ENCODE peak calls at places on chromosome 13, in eight cellular contexts. C is astrocyte of the spinal cord, X is cardiac fibroblast, L is GM12865, B is fibroblast of mammary gland, Q is Panc1, E is SJSA1, M is small intestine. H is an unnamed sample.

GRCh38 chr13:34347784-34348573 is 530.0 kb downstream of the RFC3 start:
- DNase-seq in M (peak), L (peak), X (no peak), E (no peak), Q (no peak), C (no peak), B (no peak), H (no peak)

GRCh38 chr13:35630551-35631275 is 154.2 kb upstream of the MAB21L1 start:
- DNase-seq in E (no peak), X (peak), Q (no peak), C (peak), M (peak), L (peak), B (peak), H (peak)

GRCh38 chr13:20399961-20400360 is 125.7 kb downstream of the CRYL1 start:
- DNase-seq in Q (no peak), X (no peak), B (no peak), M (no peak), E (no peak), C (no peak), L (no peak), H (no peak)

GRCh38 chr13:32476021-32476731 is 48.2 kb upstream of the N4BP2L1 start:
- DNase-seq in X (no peak), E (no peak), Q (no peak), C (no peak), L (no peak), B (no peak), M (no peak), H (no peak)

GRCh38 chr13:114121496-114122466 is 10.6 kb downstream of the RASA3 start:
- DNase-seq in E (no peak), M (peak), Q (no peak), B (no peak), L (no peak), C (no peak), X (no peak), H (no peak)

GRCh38 chr13:99418663-99419140 is 82.6 kb upstream of the TM9SF2 start:
- DNase-seq in E (no peak), X (no peak), L (no peak), M (no peak), C (no peak), Q (no peak), B (no peak), H (no peak)

GRCh38 chr13:109764474-109765292 is 21.7 kb downstream of the IRS2 start:
- DNase-seq in E (peak), C (peak), Q (no peak), B (peak), X (no peak), M (no peak), L (no peak), H (peak)

GRCh38 chr13:31761951-31762350 is 22.6 kb downstream of the RXFP2 start:
- DNase-seq in M (no peak), C (peak), L (no peak), Q (no peak), X (no peak), B (peak), E (no peak), H (no peak)

GRCh38 chr13:99980201-99981114 is 1.1 kb upstream of the ZIC2 start:
- DNase-seq in C (peak), E (peak), L (peak), X (peak), Q (no peak), M (peak), B (peak), H (peak)

GRCh38 chr13:112522578-112522977 is 65.4 kb downstream of the TUBGCP3 start:
- DNase-seq in Q (no peak), C (peak), X (no peak), L (no peak), M (no peak), B (peak), E (no peak), H (no peak)

GRCh38 chr13:54953786-54954185 is 1925.2 kb downstream of the OLFM4 start:
- DNase-seq in E (no peak), Q (no peak), L (peak), C (no peak), B (no peak), M (no peak), X (no peak), H (no peak)

GRCh38 chr13:110119943-110120905 is 186.7 kb downstream of the COL4A1 start:
- DNase-seq in B (peak), X (no peak), L (no peak), E (peak), C (peak), Q (no peak), M (no peak), H (no peak)

GRCh38 chr13:43122706-43123268 is 99.4 kb downstream of the DNAJC15 start:
- DNase-seq in M (peak), B (no peak), X (no peak), E (no peak), C (no peak), Q (no peak), L (no peak), H (no peak)

GRCh38 chr13:75757336-75757735 is 121.2 kb downstream of the LMO7 start:
- DNase-seq in L (no peak), M (no peak), B (no peak), C (no peak), Q (no peak), X (no peak), E (no peak), H (peak)
- H3K4me3 ChIP-seq in L (no peak), M (no peak), B (no peak), C (no peak), Q (no peak), X (no peak), E (no peak), H (no peak)

DNA sequence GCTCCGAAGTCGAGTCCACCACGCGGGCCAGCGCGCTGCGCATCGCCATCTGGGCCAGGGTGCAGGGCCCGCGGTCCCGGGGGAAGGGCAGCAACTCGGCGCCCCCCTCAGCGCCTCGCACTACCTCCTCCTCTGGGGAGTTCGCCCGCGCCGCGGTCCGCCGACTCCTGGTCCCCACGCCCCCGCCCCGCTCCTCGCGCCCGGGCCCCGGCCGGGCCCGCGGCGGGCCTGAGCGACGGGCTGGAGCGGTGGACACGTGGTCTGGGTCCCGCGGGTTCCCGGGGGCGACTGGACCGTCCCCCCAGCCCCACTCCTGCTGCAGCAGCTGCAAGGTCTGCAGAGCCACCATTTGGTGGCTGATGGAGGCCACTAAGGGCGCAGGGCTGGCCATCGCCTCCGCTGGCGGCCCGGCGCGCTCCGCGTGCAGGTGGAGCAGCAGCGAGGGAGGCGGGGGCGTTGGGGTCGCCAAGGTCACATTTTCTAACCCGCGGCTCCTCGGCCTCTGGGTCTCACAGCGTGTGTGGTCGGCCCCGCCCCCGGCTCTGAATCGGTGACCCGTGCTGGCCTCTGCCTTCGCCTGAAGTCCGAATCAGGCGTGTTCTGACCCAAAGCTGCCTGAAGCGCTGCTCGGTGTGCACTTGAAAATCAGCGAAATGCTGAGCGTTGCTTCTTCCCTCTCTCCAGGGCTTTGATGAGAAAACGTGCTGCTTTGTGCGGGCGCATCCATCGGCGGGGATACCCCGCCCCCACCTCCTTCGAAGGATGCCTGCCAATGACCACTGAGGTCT is at the start of gene DLEU7:
- DNase-seq in C (no peak), X (no peak), M (no peak), B (no peak), L (no peak), E (no peak), Q (no peak), H (no peak)
- H3K4me3 ChIP-seq in C (peak), X (peak), M (no peak), B (no peak), L (no peak), E (no peak), Q (no peak), H (no peak)

DNA sequence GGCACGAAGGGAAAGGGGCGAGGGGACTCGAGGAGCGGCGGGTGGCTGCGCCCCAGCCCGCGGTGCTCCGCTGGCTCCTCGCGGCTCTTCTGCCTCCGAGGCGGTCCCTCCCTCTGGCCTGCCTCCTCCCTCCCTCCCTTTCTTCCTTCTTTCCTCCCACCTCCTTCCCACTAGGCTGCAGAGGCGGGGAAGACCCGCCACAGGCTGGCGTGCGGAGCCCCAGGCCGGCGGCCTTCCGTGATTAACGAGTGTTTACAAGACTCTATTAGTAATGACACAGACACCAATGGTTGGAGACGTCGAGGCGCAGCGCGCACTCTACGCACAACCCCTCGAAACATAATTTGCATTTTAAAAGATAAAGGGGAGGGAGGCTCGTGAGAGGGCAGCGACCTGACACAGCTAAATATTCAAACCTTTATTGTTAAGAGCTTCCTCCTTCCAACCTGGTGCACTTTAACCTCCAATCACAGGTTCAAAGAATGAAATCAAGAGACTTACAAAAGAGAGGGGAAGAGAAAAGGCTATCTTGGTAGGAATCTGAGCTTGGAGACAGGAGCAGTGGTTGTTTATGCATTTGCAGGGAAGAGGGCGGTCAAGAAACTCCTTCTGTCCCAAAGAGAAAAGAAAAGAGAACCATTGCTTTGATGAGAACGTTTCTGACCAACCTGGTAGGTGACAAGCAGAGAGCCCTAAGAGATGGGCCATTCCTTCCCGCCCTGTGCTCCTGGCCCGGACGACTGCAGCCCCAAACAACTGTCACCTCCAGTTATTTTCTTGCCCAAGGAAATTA is at the start of gene CDX2:
- DNase-seq in L (no peak), B (no peak), E (no peak), X (no peak), Q (no peak), C (no peak), M (peak), H (no peak)
- H3K4me3 ChIP-seq in L (no peak), B (no peak), E (no peak), X (no peak), Q (peak), C (no peak), M (peak), H (no peak)

DNA sequence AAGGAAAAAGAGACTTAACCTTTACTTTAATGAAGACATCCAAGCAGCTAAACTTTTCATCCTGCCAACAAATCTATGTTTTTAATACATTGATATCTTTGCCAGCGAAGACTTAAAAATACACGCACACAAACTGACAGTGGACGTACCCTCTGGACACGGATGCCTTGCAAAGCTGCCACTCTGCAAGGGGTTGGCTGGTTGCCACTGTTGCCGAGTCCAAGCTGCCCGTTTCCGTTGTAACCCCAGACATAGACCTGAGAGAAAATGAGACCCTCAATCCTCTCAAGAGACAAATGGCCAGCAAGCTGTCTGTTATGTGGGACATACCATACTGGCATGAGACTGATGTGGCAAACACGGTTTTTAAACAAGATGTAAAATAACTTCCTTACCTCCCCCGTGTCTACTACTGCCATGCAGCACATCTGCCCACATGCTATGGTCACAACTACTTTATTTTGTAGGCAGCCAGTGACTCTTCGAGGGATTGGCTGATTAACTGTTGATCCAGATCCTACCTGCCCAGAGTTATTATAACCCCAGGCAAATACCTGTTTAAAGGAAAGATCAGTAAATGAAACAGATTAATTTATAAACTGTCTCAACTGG is 21.2 kb downstream of the RCBTB2 start:
- DNase-seq in L (no peak), Q (no peak), X (no peak), E (no peak), B (no peak), M (no peak), C (no peak), H (no peak)
- H3K4me3 ChIP-seq in L (no peak), Q (no peak), X (no peak), E (no peak), B (no peak), M (no peak), C (no peak), H (no peak)

DNA sequence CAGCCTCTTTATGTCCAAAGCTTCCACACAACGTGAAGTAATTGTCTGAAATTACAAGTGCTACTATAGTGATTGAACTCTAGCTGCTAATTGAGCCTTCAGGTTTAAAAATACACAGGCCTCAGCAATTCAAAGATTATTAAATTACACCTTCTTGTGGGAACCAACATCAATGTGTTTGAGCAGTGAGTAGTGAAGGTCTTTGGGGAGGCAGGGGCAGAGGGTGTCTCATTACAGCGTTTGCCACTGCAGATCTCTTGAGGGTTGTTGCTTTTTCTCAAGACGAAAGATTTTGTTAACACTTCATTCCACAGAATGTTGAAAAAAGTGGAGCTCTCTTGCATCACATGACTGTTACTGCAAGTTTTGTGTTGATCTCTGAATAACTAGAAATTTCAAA is 253.6 kb downstream of the ATP8A2 start:
- DNase-seq in X (no peak), E (no peak), C (no peak), L (no peak), M (no peak), B (no peak), Q (no peak), H (no peak)
- H3K4me3 ChIP-seq in X (no peak), E (no peak), C (no peak), L (no peak), M (no peak), B (no peak), Q (no peak), H (no peak)

DNA sequence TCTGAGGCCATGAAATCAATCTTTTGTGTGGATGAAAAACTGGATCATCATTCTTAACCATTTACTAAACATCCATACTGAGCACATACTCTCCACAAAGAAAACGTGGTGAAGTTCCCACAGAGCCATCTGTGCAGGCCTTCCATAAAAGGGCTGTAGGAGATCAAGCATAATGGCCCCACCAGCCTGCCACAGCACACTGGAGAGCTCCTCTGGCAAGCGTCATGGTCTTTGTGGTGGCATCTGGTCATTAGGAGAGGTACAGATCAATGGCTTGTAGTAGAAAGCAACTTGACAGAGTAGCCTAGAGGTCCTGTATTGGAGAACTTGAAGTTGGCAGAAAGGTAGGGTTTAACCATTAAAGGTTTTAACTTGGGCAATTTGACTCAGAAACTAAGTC is 128.1 kb downstream of the LMO7 start:
- DNase-seq in L (no peak), E (no peak), Q (no peak), M (peak), C (no peak), B (no peak), X (no peak), H (no peak)
- H3K4me3 ChIP-seq in L (no peak), E (no peak), Q (no peak), M (no peak), C (no peak), B (no peak), X (no peak), H (no peak)

GRCh38 chr13:23449386-23450162 is 16.1 kb upstream of the SACS start:
- DNase-seq in M (no peak), X (no peak), L (no peak), E (no peak), Q (no peak), B (no peak), C (no peak), H (no peak)
- H3K4me3 ChIP-seq in M (no peak), X (no peak), L (no peak), E (no peak), Q (no peak), B (no peak), C (no peak), H (no peak)

GRCh38 chr13:101700598-101700997 is 248.1 kb downstream of the ITGBL1 start:
- DNase-seq in M (no peak), E (no peak), B (peak), X (peak), L (no peak), C (peak), Q (no peak), H (no peak)
- H3K4me3 ChIP-seq in M (no peak), E (no peak), B (no peak), X (no peak), L (no peak), C (no peak), Q (no peak), H (no peak)